ENCODE peak calls at places on chromosomes 16 and 17, in five cellular contexts. E, L, N, S and J are unnamed samples.

GRCh38 chr16:64450170-64450569 is 671.7 kb downstream of the CDH11 start:
- DNase-seq in N (no peak), E (peak), S (peak), L (peak), J (no peak)

GRCh38 chr17:60139438-60140285 is 10.1 kb upstream of the CA4 start:
- DNase-seq in N (peak), E (no peak), S (peak), L (peak), J (peak)

GRCh38 chr16:69324585-69325253 is 5.7 kb downstream of the PDF start:
- DNase-seq in S (no peak), E (no peak), N (no peak), L (no peak), J (no peak)

GRCh38 chr16:87123356-87124001 is 193.7 kb downstream of the C16orf95 start:
- DNase-seq in E (no peak), L (no peak), N (no peak), S (no peak), J (no peak)

GRCh38 chr16:65532218-65532617 is 410.4 kb upstream of the CDH11 start:
- DNase-seq in E (no peak), L (no peak), N (no peak), S (no peak), J (no peak)

GRCh38 chr16:66278604-66279262 is 87.8 kb upstream of the CDH5 start:
- DNase-seq in L (no peak), S (no peak), N (no peak), E (no peak), J (no peak)

GRCh38 chr16:71851726-71852125 is 6.0 kb downstream of the ATXN1L start:
- DNase-seq in S (no peak), L (no peak), N (no peak), E (no peak), J (no peak)

GRCh38 chr16:67254809-67255552 is 6.2 kb downstream of the SLC9A5 start:
- DNase-seq in L (no peak), N (no peak), E (no peak), S (no peak), J (no peak)

GRCh38 chr17:49989518-49989880 is 5.5 kb downstream of the DLX3 start:
- DNase-seq in E (no peak), L (no peak), N (no peak), S (no peak), J (no peak)